ENCODE peak calls at places on chromosomes 2 and 18, in seven cellular contexts. D, X, E, N, A, K and H are unnamed samples.

GRCh38 chr2:183490930-183491329 is 366.7 kb downstream of the NUP35 start:
- DNase-seq in K (no peak), X (no peak), A (no peak), D (no peak), N (peak), E (no peak), H (no peak)

GRCh38 chr2:36677386-36677785 is 19.1 kb upstream of the VIT start:
- DNase-seq in N (no peak), K (no peak), X (no peak), E (no peak), A (no peak), D (no peak), H (no peak)

GRCh38 chr2:160445673-160446072 is 47.9 kb downstream of the RBMS1 start:
- DNase-seq in D (no peak), K (no peak), A (peak), X (no peak), N (no peak), E (no peak), H (no peak)

GRCh38 chr2:188318161-188318749 is 26.6 kb downstream of the GULP1 start:
- DNase-seq in A (no peak), X (no peak), K (no peak), N (no peak), E (no peak), D (no peak), H (no peak)

GRCh38 chr2:66113116-66113515 is 321.8 kb upstream of the MEIS1 start:
- DNase-seq in N (no peak), D (no peak), K (no peak), A (no peak), X (no peak), E (no peak), H (no peak)

GRCh38 chr2:232838406-232838874 is 31.6 kb upstream of the SNORC start:
- DNase-seq in N (no peak), K (no peak), X (no peak), D (peak), E (peak), A (no peak), H (peak)

GRCh38 chr2:27806311-27807059 is 35.0 kb downstream of the MRPL33 start:
- DNase-seq in E (no peak), D (no peak), K (no peak), X (no peak), N (no peak), A (no peak), H (no peak)

GRCh38 chr2:199659207-199659606 is 191.8 kb downstream of the FTCDNL1 start:
- DNase-seq in A (peak), X (peak), N (peak), E (no peak), K (peak), D (no peak), H (peak)

GRCh38 chr2:128390991-128391630 is 72.4 kb upstream of the HS6ST1 start:
- DNase-seq in E (no peak), K (no peak), N (no peak), A (no peak), X (no peak), D (no peak), H (no peak)

GRCh38 chr2:44614940-44615339 is 253.2 kb downstream of the CAMKMT start:
- DNase-seq in N (no peak), D (no peak), A (no peak), K (no peak), E (no peak), X (no peak), H (no peak)

GRCh38 chr2:136183095-136183494 is 65.1 kb upstream of the CXCR4 start:
- DNase-seq in E (no peak), N (no peak), D (no peak), K (no peak), A (no peak), X (no peak), H (no peak)

GRCh38 chr2:1636791-1637415 is 107.4 kb downstream of the PXDN start:
- DNase-seq in N (no peak), A (no peak), X (no peak), D (no peak), E (no peak), K (no peak), H (no peak)

GRCh38 chr2:45045706-45046105 is 36.5 kb upstream of the SIX2 start:
- DNase-seq in E (no peak), K (no peak), X (no peak), N (peak), A (no peak), D (no peak), H (no peak)

GRCh38 chr18:3246636-3247242 is 862 bp upstream of the MYL12A start:
- DNase-seq in X (no peak), E (peak), D (no peak), N (peak), K (peak), A (no peak), H (peak)

GRCh38 chr2:41222593-41222992 is 770.7 kb upstream of the SLC8A1 start:
- DNase-seq in N (no peak), K (no peak), E (no peak), D (no peak), A (peak), X (no peak), H (no peak)

GRCh38 chr2:88250402-88250801 is 80.3 kb downstream of the THNSL2 start:
- DNase-seq in X (no peak), E (no peak), K (no peak), N (no peak), D (no peak), A (no peak), H (no peak)

GRCh38 chr2:17879913-17880274 is 1.4 kb downstream of the KCNS3 start:
- DNase-seq in N (no peak), K (no peak), X (no peak), D (no peak), A (no peak), E (no peak), H (no peak)

GRCh38 chr2:100786297-100786658 is 33.7 kb upstream of the NPAS2 start:
- DNase-seq in K (peak), N (peak), E (peak), D (no peak), A (no peak), X (peak), H (no peak)

GRCh38 chr18:13137939-13138821 is 80.4 kb upstream of the LDLRAD4 start:
- DNase-seq in D (peak), N (no peak), K (peak), X (peak), A (no peak), E (peak), H (peak)

GRCh38 chr2:70381821-70382220 is 80.0 kb upstream of the FAM136A start:
- DNase-seq in N (peak), D (no peak), X (peak), K (no peak), E (peak), A (no peak), H (no peak)

GRCh38 chr2:85772841-85773491 is 19.2 kb downstream of the ATOH8 start:
- DNase-seq in E (no peak), K (no peak), D (no peak), N (peak), X (no peak), A (no peak), H (no peak)

GRCh38 chr2:1884933-1885580 is 140.7 kb upstream of the PXDN start:
- DNase-seq in D (no peak), N (peak), E (no peak), X (peak), A (no peak), K (no peak), H (no peak)

GRCh38 chr2:112773091-112773490 is 8.7 kb upstream of the CKAP2L start:
- DNase-seq in X (no peak), K (no peak), A (no peak), D (no peak), N (no peak), E (no peak), H (no peak)

GRCh38 chr2:172735646-172736418 is at the start of gene RAPGEF4:
- DNase-seq in A (no peak), N (peak), D (no peak), X (no peak), E (no peak), K (no peak), H (peak)

GRCh38 chr2:210000464-210001324 is 1.7 kb upstream of the RPE start:
- DNase-seq in X (no peak), E (no peak), N (no peak), K (no peak), A (no peak), D (no peak), H (no peak)

GRCh38 chr2:162013514-162014205 is 60.4 kb downstream of the DPP4 start:
- DNase-seq in N (no peak), K (no peak), A (no peak), E (no peak), X (no peak), D (no peak), H (no peak)

GRCh38 chr2:41496908-41497307 is 550.9 kb upstream of the PKDCC start:
- DNase-seq in D (no peak), X (no peak), E (no peak), A (no peak), N (no peak), K (no peak), H (no peak)

GRCh38 chr2:146818122-146818521 is 1026.7 kb upstream of the ACVR2A start:
- DNase-seq in D (no peak), E (no peak), X (no peak), A (no peak), K (no peak), N (no peak), H (no peak)

GRCh38 chr2:19541884-19542283 is 183.5 kb upstream of the OSR1 start:
- DNase-seq in D (no peak), N (no peak), X (no peak), A (no peak), E (no peak), K (no peak), H (no peak)

GRCh38 chr18:39841133-39842041 is 2113.6 kb upstream of the PIK3C3 start:
- DNase-seq in D (no peak), E (peak), N (peak), X (peak), K (peak), A (peak), H (no peak)

GRCh38 chr18:2050702-2051201 is 520.6 kb downstream of the METTL4 start:
- DNase-seq in A (no peak), E (no peak), X (no peak), D (no peak), N (no peak), K (peak), H (no peak)

GRCh38 chr2:85277416-85278158 is 50.2 kb downstream of the TGOLN2 start:
- DNase-seq in E (no peak), D (no peak), K (peak), A (no peak), X (peak), N (peak), H (no peak)

GRCh38 chr2:21041943-21042707 is 1.7 kb downstream of the APOB start:
- DNase-seq in E (no peak), N (no peak), K (peak), A (no peak), X (peak), D (no peak), H (no peak)

GRCh38 chr2:147182260-147182659 is 662.6 kb upstream of the ACVR2A start:
- DNase-seq in X (no peak), A (no peak), N (no peak), D (peak), E (no peak), K (peak), H (no peak)

GRCh38 chr2:161139098-161139987 is 20.9 kb upstream of the TANK start:
- DNase-seq in K (no peak), D (no peak), N (peak), X (peak), E (no peak), A (no peak), H (no peak)

GRCh38 chr2:120005834-120006521 is 6.9 kb upstream of the EPB41L5 start:
- DNase-seq in A (no peak), X (no peak), D (peak), N (no peak), K (no peak), E (no peak), H (peak)